ENCODE peak calls at places on chromosomes 11 and 22, in five cellular contexts. One of them, this sample, is unnamed.

GRCh38 chr22:35629406-35630234 is 12.5 kb upstream of the MB start:
- DNase-seq in OCI-M1: peak
- DNase-seq in SK-N-SH: no peak
- DNase-seq in NCI-H774: no peak
- DNase-seq in right cardiac atrium: peak
- DNase-seq in this sample: no peak

GRCh38 chr11:35045219-35045819 is 93.7 kb upstream of the CD44 start:
- DNase-seq in OCI-M1: no peak
- DNase-seq in SK-N-SH: no peak
- DNase-seq in NCI-H774: peak
- DNase-seq in right cardiac atrium: no peak
- DNase-seq in this sample: no peak

GRCh38 chr11:120334894-120335462 is 1.2 kb upstream of the ARHGEF12 start:
- DNase-seq in OCI-M1: peak
- DNase-seq in SK-N-SH: peak
- DNase-seq in NCI-H774: peak
- DNase-seq in right cardiac atrium: no peak
- DNase-seq in this sample: peak

GRCh38 chr11:67056267-67056639 is 394 bp upstream of the RHOD start:
- DNase-seq in OCI-M1: no peak
- DNase-seq in SK-N-SH: no peak
- DNase-seq in NCI-H774: no peak
- DNase-seq in right cardiac atrium: no peak
- DNase-seq in this sample: no peak

GRCh38 chr11:37072538-37072937 is 474.5 kb upstream of the RAG2 start:
- DNase-seq in OCI-M1: no peak
- DNase-seq in SK-N-SH: no peak
- DNase-seq in NCI-H774: no peak
- DNase-seq in right cardiac atrium: no peak
- DNase-seq in this sample: no peak

GRCh38 chr11:3807856-3808845 is at the start of gene PGAP2:
- DNase-seq in OCI-M1: peak
- DNase-seq in SK-N-SH: peak
- DNase-seq in NCI-H774: peak
- DNase-seq in right cardiac atrium: peak
- DNase-seq in this sample: peak

GRCh38 chr11:128509990-128510389 is 77.4 kb downstream of the ETS1 start:
- DNase-seq in OCI-M1: no peak
- DNase-seq in SK-N-SH: no peak
- DNase-seq in NCI-H774: no peak
- DNase-seq in right cardiac atrium: no peak
- DNase-seq in this sample: no peak

GRCh38 chr11:102733232-102733875 is 8.6 kb upstream of the MMP8 start:
- DNase-seq in OCI-M1: peak
- DNase-seq in SK-N-SH: peak
- DNase-seq in NCI-H774: peak
- DNase-seq in right cardiac atrium: peak
- DNase-seq in this sample: peak

GRCh38 chr11:230431-230830 is 5.7 kb downstream of the SIRT3 start:
- DNase-seq in OCI-M1: no peak
- DNase-seq in SK-N-SH: no peak
- DNase-seq in NCI-H774: no peak
- DNase-seq in right cardiac atrium: no peak
- DNase-seq in this sample: no peak

GRCh38 chr11:95767498-95767897 is 22.1 kb downstream of the FAM76B start:
- DNase-seq in OCI-M1: no peak
- DNase-seq in SK-N-SH: no peak
- DNase-seq in NCI-H774: no peak
- DNase-seq in right cardiac atrium: no peak
- DNase-seq in this sample: peak

GRCh38 chr11:117931971-117932370 is 2.8 kb upstream of the TMPRSS13 start:
- DNase-seq in OCI-M1: no peak
- DNase-seq in SK-N-SH: no peak
- DNase-seq in NCI-H774: no peak
- DNase-seq in right cardiac atrium: no peak
- DNase-seq in this sample: no peak

GRCh38 chr11:43954241-43954640 is 11.8 kb downstream of the C11orf96 start:
- DNase-seq in OCI-M1: no peak
- DNase-seq in SK-N-SH: no peak
- DNase-seq in NCI-H774: no peak
- DNase-seq in right cardiac atrium: no peak
- DNase-seq in this sample: no peak

GRCh38 chr11:6418958-6419611 is at the start of gene APBB1:
- DNase-seq in OCI-M1: no peak
- DNase-seq in SK-N-SH: peak
- DNase-seq in NCI-H774: peak
- DNase-seq in right cardiac atrium: peak
- DNase-seq in this sample: peak

This sample was measured in erythroblast.